ENCODE peak calls at places on chromosome 12, in ten cellular contexts. M is GM23338, D is cardiac muscle cell, Z is colonic mucosa, J is lower lobe of right lung, I is AG04450, U is body of pancreas, O is lung, F is right lobe of liver, L is astrocyte. C is an unnamed sample.

GRCh38 chr12:27305673-27306504 is 26.7 kb upstream of the BMAL2 start:
- DNase-seq in M (peak; percentile 63), D (peak; percentile 30), Z (no peak), J (no peak), I (no peak), U (no peak), O (no peak), F (no peak), L (peak; percentile 24), C (no peak)

GRCh38 chr12:7907009-7907408 is 29.0 kb downstream of the SLC2A3 start:
- DNase-seq in M (peak; percentile 85), D (peak; percentile 41), Z (peak; percentile 64), J (no peak), I (no peak), U (peak; percentile 85), O (no peak), F (peak; percentile 82), L (peak; percentile 31), C (no peak)

GRCh38 chr12:46617167-46617566 is 208.6 kb downstream of the SLC38A4 start:
- DNase-seq in M (no peak), D (no peak), Z (no peak), J (no peak), I (no peak), U (peak; percentile 44), O (no peak), F (peak; percentile 59), L (peak; percentile 11), C (no peak)

GRCh38 chr12:45730116-45730841 is 773 bp downstream of the ARID2 start:
- DNase-seq in M (peak; percentile 55), D (peak; percentile 74), Z (peak; percentile 50), J (peak; percentile 67), I (no peak), U (peak; percentile 52), O (peak; percentile 35), F (peak; percentile 69), L (peak; percentile 46), C (peak; percentile 83)

GRCh38 chr12:16361142-16361783 is 13.8 kb downstream of the MGST1 start:
- DNase-seq in M (no peak), D (no peak), Z (peak; percentile 32), J (no peak), I (no peak), U (no peak), O (no peak), F (no peak), L (no peak), C (no peak)

GRCh38 chr12:57611116-57611809 is at the start of gene ARHGEF25:
- DNase-seq in M (peak; percentile 81), D (peak; percentile 78), Z (peak; percentile 51), J (no peak), I (no peak), U (peak; percentile 51), O (peak; percentile 41), F (no peak), L (no peak), C (peak; percentile 88)

GRCh38 chr12:5520037-5520436 is 88.1 kb downstream of the NTF3 start:
- DNase-seq in M (no peak), D (no peak), Z (no peak), J (no peak), I (no peak), U (no peak), O (no peak), F (no peak), L (no peak), C (no peak)

GRCh38 chr12:2019126-2019525 is 14.9 kb upstream of the DCP1B start:
- DNase-seq in M (no peak), D (no peak), Z (no peak), J (no peak), I (no peak), U (no peak), O (no peak), F (no peak), L (no peak), C (no peak)

GRCh38 chr12:48489012-48489411 is 6.7 kb downstream of the C12orf54 start:
- DNase-seq in M (no peak), D (no peak), Z (no peak), J (no peak), I (peak; percentile 3), U (no peak), O (no peak), F (no peak), L (peak; percentile 10), C (no peak)

GRCh38 chr12:75908961-75909699 is 122.4 kb downstream of the PHLDA1 start:
- DNase-seq in M (no peak), D (no peak), Z (peak; percentile 52), J (peak; percentile 54), I (peak; percentile 72), U (peak; percentile 86), O (peak; percentile 46), F (peak; percentile 88), L (peak; percentile 64), C (peak; percentile 75)

GRCh38 chr12:53939141-53940108 is 794 bp downstream of the HOXC13 start:
- DNase-seq in M (peak; percentile 84), D (peak; percentile 48), Z (no peak), J (no peak), I (no peak), U (peak; percentile 10), O (no peak), F (no peak), L (no peak), C (peak; percentile 37)

GRCh38 chr12:124517260-124518050 is 50.0 kb downstream of the NCOR2 start:
- DNase-seq in M (no peak), D (no peak), Z (peak; percentile 79), J (peak; percentile 79), I (no peak), U (peak; percentile 87), O (peak; percentile 71), F (peak; percentile 86), L (no peak), C (peak; percentile 87)

GRCh38 chr12:68349921-68350606 is 17.9 kb upstream of the MDM1 start:
- DNase-seq in M (no peak), D (no peak), Z (no peak), J (no peak), I (no peak), U (no peak), O (no peak), F (no peak), L (no peak), C (no peak)

DNA sequence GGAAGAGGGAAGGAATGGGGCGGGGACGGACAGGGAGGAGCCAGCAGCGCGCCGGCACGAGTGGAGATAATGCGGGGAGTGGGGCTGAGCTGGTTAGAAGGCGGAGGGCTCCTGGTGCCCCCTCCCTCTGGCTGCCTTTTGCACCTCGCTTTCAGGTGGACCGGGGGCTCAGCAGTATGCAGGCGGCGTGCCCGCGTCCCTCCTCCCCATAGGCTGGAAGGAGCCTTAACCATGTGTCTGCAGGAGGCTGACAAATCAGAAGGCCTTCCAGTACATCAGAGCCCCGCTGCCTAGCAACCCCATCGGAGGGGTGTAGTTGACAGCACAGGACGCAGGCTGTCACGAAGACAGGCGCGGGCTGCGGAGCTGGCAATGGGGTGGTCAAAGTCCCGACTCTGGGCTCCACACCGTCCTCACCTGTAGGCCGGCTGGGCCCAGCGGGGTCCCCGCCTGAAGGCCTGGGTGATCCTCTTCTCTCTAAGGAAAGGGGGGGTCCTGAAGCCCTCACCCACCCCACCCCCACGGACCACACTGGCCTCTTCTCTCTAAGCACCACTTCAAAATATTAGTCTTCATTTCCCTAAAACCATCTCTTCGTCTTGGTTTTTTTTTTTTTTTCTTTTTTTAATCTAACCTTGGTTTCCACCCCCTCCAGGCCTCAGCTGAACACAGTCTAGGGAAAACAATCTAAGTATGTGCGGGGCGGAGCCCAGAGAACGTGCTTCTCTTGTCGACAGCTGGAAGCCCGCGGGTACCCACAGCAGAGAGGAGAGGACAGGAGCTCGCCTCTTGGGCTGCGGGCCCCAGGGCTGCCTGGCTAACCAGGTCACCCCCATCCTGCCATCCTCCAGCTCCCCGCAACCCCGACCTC is 44.5 kb downstream of the KDM2B start:
- DNase-seq in M (peak; percentile 91), D (peak; percentile 84), Z (peak; percentile 88), J (peak; percentile 91), I (peak; percentile 46), U (peak; percentile 73), O (peak; percentile 80), F (peak; percentile 86), L (peak; percentile 76), C (peak; percentile 94)
- H3K27ac ChIP-seq in M (no peak overlapping the region), D (peak overlapping the region; percentile 94), Z (peak overlapping the region; percentile 87), J (peak overlapping the region; percentile 96), I (peak overlapping the region; percentile 84), U (peak overlapping the region; percentile 90), O (peak overlapping the region; percentile 96), F (peak overlapping the region; percentile 85), L (peak overlapping the region; percentile 8), C (no peak overlapping the region)

GRCh38 chr12:94673951-94674570 is 23.7 kb upstream of the TMCC3 start:
- DNase-seq in M (no peak), D (no peak), Z (no peak), J (no peak), I (no peak), U (no peak), O (no peak), F (no peak), L (no peak), C (no peak)
- H3K27ac ChIP-seq in M (no peak overlapping the region), D (no peak overlapping the region), Z (no peak overlapping the region), J (no peak overlapping the region), I (no peak overlapping the region), U (no peak overlapping the region), O (no peak overlapping the region), F (no peak overlapping the region), L (no peak overlapping the region), C (no peak overlapping the region)

GRCh38 chr12:92602476-92602875 is 100.3 kb upstream of the PLEKHG7 start:
- DNase-seq in M (no peak), D (no peak), Z (no peak), J (no peak), I (peak; percentile 77), U (no peak), O (no peak), F (no peak), L (peak; percentile 80), C (no peak)
- H3K27ac ChIP-seq in M (no peak overlapping the region), D (no peak overlapping the region), Z (no peak overlapping the region), J (no peak overlapping the region), I (peak overlapping the region; percentile 80), U (no peak overlapping the region), O (no peak overlapping the region), F (no peak overlapping the region), L (peak overlapping the region; percentile 77), C (no peak overlapping the region)

DNA sequence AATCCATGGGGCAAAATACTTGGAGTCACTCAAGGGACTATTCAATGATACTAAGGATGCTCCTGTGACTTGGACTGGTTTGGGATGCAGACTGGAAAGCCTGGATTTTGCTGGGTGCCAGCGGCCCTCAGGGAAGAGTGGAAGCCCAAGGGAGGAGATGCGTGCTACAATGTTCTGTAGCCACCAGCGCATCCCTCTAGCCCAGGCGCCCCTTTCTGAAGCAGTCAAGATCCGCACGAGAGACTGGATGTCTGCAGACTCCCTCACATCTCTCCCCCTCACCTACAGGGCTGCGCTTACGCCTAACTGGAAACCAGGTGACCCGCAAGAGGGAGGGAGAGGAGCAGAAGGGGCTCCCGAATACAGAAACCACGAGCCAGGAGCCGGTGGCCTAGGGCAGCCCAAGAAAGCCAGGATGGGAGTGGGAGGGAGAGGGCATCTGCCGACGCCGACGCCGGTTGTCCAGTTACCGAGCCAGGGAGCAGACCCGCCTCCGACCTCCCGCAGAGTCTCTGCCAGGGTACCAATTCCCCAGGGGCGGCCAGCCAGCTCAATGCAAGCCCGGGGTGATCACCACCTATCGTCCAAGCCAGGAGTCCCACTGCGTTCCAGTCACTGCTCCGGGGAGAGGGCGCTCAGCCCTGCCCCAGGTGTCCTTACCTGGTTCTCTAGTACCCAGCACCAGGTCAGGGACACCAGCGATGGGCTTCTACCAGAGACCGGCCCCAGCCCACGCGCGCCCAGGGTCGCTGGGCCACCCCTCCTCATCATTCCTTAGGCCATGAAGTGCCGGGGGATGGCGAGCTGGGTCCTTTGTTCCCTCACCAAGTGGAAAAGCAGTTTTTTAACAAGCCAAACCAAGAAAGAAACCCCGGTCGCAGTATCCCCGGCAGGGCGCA is 1.2 kb downstream of the NTN4 start:
- DNase-seq in M (peak; percentile 71), D (no peak), Z (peak; percentile 49), J (peak; percentile 59), I (no peak), U (peak; percentile 66), O (no peak), F (peak; percentile 55), L (no peak), C (peak; percentile 52)
- H3K27ac ChIP-seq in M (no peak overlapping the region), D (no peak overlapping the region), Z (peak overlapping the region; percentile 44), J (peak overlapping the region; percentile 82), I (no peak overlapping the region), U (peak overlapping the region; percentile 88), O (peak overlapping the region; percentile 71), F (peak overlapping the region; percentile 78), L (peak overlapping the region; percentile 72), C (no peak overlapping the region)

C was measured in aorta.